ENCODE peak calls at places on chromosomes 4 and X, in four cellular contexts. N, S, Z and U are unnamed samples.

GRCh38 chr4:84897516-84897915 is 69.0 kb downstream of the WDFY3 start:
- DNase-seq in N (no peak), S (no peak), Z (no peak), U (no peak)

GRCh38 chr4:88356771-88357170 is 21.9 kb upstream of the HERC6 start:
- DNase-seq in N (no peak), S (no peak), Z (no peak), U (no peak)

GRCh38 chrX:37349131-37350033 is at the start of gene PRRG1:
- DNase-seq in N (no peak), S (peak; percentile 69), Z (no peak), U (peak; percentile 86)

GRCh38 chr4:106670911-106671310 is 302.3 kb upstream of the GIMD1 start:
- DNase-seq in N (no peak), S (no peak), Z (no peak), U (no peak)

GRCh38 chr4:26131711-26132110 is 189.1 kb upstream of the RBPJ start:
- DNase-seq in N (peak; percentile 16), S (no peak), Z (no peak), U (no peak)

GRCh38 chrX:139828037-139828436 is 104.8 kb downstream of the ATP11C start:
- DNase-seq in N (no peak), S (no peak), Z (no peak), U (no peak)

GRCh38 chr4:154985673-154986072 is 204.6 kb downstream of the RBM46 start:
- DNase-seq in N (no peak), S (no peak), Z (no peak), U (no peak)

GRCh38 chrX:39772057-39772832 is 325.5 kb downstream of the BCOR start:
- DNase-seq in N (peak; percentile 27), S (no peak), Z (peak; percentile 53), U (no peak)

GRCh38 chr4:83012631-83013419 is 2.2 kb upstream of the LIN54 start:
- DNase-seq in N (peak; percentile 92), S (peak; percentile 97), Z (peak; percentile 98), U (peak; percentile 98)

GRCh38 chr4:76012388-76012801 is 5.1 kb upstream of the CXCL9 start:
- DNase-seq in N (no peak), S (no peak), Z (no peak), U (no peak)

GRCh38 chr4:140049024-140049923 is 104.7 kb downstream of the MAML3 start:
- DNase-seq in N (peak; percentile 3), S (peak; percentile 80), Z (peak; percentile 20), U (no peak)

GRCh38 chr4:84814100-84814750 is 152.3 kb downstream of the WDFY3 start:
- DNase-seq in N (no peak), S (peak; percentile 43), Z (no peak), U (no peak)

GRCh38 chr4:186234367-186234766 is 7.1 kb downstream of the KLKB1 start:
- DNase-seq in N (no peak), S (no peak), Z (no peak), U (no peak)

GRCh38 chrX:153909024-153909979 is 4.8 kb downstream of the AVPR2 start:
- DNase-seq in N (no peak), S (no peak), Z (no peak), U (peak; percentile 57)

GRCh38 chr4:147287588-147287890 is 193.4 kb upstream of the EDNRA start:
- DNase-seq in N (no peak), S (no peak), Z (no peak), U (no peak)

GRCh38 chrX:71098302-71098701 is 2.7 kb downstream of the FOXO4 start:
- DNase-seq in N (peak; percentile 68), S (peak; percentile 29), Z (peak; percentile 52), U (peak; percentile 69)